ENCODE peak calls at places on chromosome 1, in six cellular contexts. G is endodermal cell, D is fibroblast of lung, A is esophagus muscularis mucosa, T is mammary epithelial cell, I is uterus. R is an unnamed sample.

GRCh38 chr1:32946413-32946812 is 18.2 kb downstream of the RNF19B start:
- DNase-seq in I (no peak), T (no peak), D (no peak), A (no peak), G (no peak), R (no peak)

GRCh38 chr1:57003398-57004139 is 37.8 kb upstream of the C8B start:
- DNase-seq in D (no peak), G (no peak), I (no peak), T (no peak), A (no peak), R (no peak)

GRCh38 chr1:27348861-27349783 is 7.3 kb downstream of the SYTL1 start:
- DNase-seq in G (peak), T (peak), D (no peak), I (no peak), A (no peak), R (no peak)

GRCh38 chr1:26627959-26628358 is 67.9 kb upstream of the ARID1A start:
- DNase-seq in D (no peak), A (no peak), I (no peak), T (no peak), G (no peak), R (no peak)

GRCh38 chr1:43443197-43443946 is 10.4 kb downstream of the HYI start:
- DNase-seq in A (no peak), T (no peak), D (no peak), I (peak), G (peak), R (no peak)

GRCh38 chr1:1358433-1359201 is at the start of gene MXRA8:
- DNase-seq in T (no peak), D (peak), A (no peak), I (peak), G (peak), R (no peak)

GRCh38 chr1:204484948-204485347 is 9.7 kb downstream of the PIK3C2B start:
- DNase-seq in A (no peak), I (no peak), D (no peak), G (no peak), T (no peak), R (no peak)

GRCh38 chr1:212500351-212500750 is 67.6 kb downstream of the NENF start:
- DNase-seq in D (no peak), G (no peak), I (no peak), T (no peak), A (no peak), R (no peak)

GRCh38 chr1:195939844-195940243 is 668.4 kb downstream of the KCNT2 start:
- DNase-seq in G (peak), T (peak), I (no peak), A (no peak), D (peak), R (no peak)

GRCh38 chr1:16204634-16205332 is 7.7 kb downstream of the ARHGEF19 start:
- DNase-seq in A (no peak), I (no peak), T (no peak), D (no peak), G (peak), R (no peak)

GRCh38 chr1:201155354-201155753 is 1.1 kb upstream of the TMEM9 start:
- DNase-seq in D (no peak), I (no peak), T (no peak), A (no peak), G (no peak), R (no peak)

GRCh38 chr1:161382214-161383019 is 14.7 kb upstream of the CFAP126 start:
- DNase-seq in A (no peak), G (no peak), T (peak), I (no peak), D (peak), R (no peak)

GRCh38 chr1:42684139-42684538 is 1.9 kb downstream of the YBX1 start:
- DNase-seq in A (no peak), G (peak), D (peak), I (no peak), T (peak), R (no peak)

GRCh38 chr1:5415621-5416020 is 576.6 kb downstream of the NPHP4 start:
- DNase-seq in G (peak), T (no peak), D (no peak), A (no peak), I (no peak), R (no peak)

GRCh38 chr1:84078108-84078823 is 65.8 kb upstream of the PRKACB start:
- DNase-seq in G (peak), I (no peak), T (peak), D (peak), A (no peak), R (no peak)

GRCh38 chr1:36386262-36387140 is 777 bp upstream of the STK40 start:
- DNase-seq in G (peak), T (peak), I (peak), D (peak), A (peak), R (peak)

DNA sequence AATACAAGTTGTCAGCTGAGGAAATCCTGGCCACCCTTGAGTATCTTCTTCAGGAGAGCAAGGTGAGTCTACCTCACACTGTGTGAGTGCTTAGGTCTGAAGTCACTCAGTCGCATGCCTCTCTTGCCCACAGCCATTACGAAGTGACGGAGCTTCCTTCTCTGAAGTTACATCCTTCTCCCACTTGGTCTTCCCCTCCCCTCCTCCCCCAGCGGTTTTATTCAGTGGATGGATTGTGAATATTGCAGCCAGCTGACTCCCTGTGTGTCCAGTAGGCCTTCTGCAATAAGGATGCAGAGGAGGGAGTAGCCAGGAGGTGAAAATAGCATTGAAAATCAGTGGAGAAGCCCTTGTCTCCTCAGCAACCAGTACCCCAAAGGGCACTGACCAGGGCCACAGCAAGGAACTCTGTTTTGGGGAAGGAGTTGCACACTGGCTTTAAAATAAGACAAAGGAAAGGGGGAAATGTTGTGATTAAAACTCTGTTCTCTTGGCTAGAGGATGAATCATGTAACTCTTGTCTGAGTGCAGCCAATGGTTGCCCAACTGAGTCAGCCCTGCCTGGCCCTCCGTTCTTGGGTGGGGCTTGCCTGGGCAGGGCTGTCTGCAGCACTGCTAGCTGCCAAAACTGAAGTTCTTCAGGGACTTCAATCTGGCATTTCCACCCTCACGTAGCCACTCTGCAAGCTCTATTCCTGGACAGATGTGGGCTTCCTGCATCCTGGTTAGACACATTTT is 4.4 kb downstream of the S100A10 start:
- DNase-seq in T (peak), A (no peak), G (no peak), I (peak), D (peak), R (no peak)
- H3K4me3 ChIP-seq in T (peak), A (no peak), G (peak), I (no peak), D (peak), R (no peak)

GRCh38 chr1:38179423-38179822 is 132.8 kb upstream of the POU3F1 start:
- DNase-seq in I (no peak), D (no peak), G (no peak), A (no peak), T (no peak), R (no peak)

GRCh38 chr1:38175062-38175461 is 128.5 kb upstream of the POU3F1 start:
- DNase-seq in T (no peak), G (no peak), D (no peak), I (no peak), A (no peak), R (no peak)

GRCh38 chr1:38173848-38174247 is 127.3 kb upstream of the POU3F1 start:
- DNase-seq in T (no peak), G (no peak), A (no peak), D (no peak), I (no peak), R (no peak)

GRCh38 chr1:38183094-38183493 is 136.5 kb upstream of the POU3F1 start:
- DNase-seq in T (no peak), I (no peak), D (no peak), G (peak), A (no peak), R (no peak)

GRCh38 chr1:38178236-38178635 is 131.6 kb upstream of the POU3F1 start:
- DNase-seq in T (no peak), D (no peak), A (no peak), I (no peak), G (no peak), R (no peak)
- H3K4me3 ChIP-seq in T (no peak), D (no peak), A (no peak), I (no peak), G (no peak), R (no peak)

DNA sequence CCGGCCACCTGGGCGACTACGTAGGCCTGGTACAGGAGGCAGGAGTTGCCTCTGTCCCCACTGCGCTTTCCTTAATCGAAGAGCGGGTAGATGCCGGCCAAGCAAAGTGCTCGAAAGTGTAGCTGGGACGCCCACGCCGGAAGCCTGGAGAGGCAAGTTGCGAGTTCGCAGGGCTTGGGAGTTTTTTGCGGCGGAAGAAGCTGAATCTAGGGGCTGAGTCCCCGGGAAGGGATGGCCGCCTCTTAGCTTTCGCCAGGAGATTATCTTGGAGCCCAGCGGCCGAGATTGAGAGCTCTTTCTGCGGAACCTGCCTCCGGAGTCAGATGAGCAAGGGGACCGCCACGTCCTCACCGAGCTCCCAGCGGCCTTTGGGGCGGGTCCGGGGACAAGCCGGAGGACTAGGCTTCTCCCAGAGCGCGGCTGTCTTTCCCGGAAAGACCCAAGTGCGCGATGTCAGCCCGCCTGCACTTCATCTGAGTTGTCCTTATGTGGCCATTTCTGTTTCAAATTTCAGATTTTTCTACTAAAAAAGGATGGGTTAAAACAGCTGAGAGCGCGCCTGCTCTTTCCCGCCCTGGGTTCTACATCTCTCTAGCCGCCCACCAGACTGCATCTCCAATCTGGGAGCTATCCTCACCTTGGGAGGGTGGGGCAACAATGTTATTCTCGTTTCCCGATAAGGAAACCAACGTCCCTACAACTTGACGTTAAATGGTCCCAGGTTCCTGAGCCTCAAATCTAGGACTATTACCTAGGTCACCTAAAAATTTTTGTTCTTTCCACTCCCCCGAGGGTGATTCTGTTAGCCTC is 12.4 kb upstream of the TBX15 start:
- DNase-seq in T (no peak), A (no peak), I (no peak), D (no peak), G (peak), R (no peak)
- H3K4me3 ChIP-seq in T (no peak), A (peak), I (no peak), D (no peak), G (peak), R (no peak)

GRCh38 chr1:164602142-164602429 is 43.1 kb downstream of the PBX1 start:
- DNase-seq in A (no peak), I (no peak), D (no peak), G (peak), T (peak), R (no peak)
- H3K4me3 ChIP-seq in A (peak), I (no peak), D (no peak), G (peak), T (no peak), R (no peak)

GRCh38 chr1:78045850-78046778 is at the start of gene GIPC2:
- DNase-seq in T (no peak), D (peak), I (peak), A (no peak), G (peak), R (no peak)
- H3K4me3 ChIP-seq in T (peak), D (peak), I (peak), A (peak), G (peak), R (peak)